ENCODE peak calls at places on chromosomes 3 and 15, in seven cellular contexts. P is NCI-H1105; Z is activated CD8-positive, alpha-beta T cell treated with anti-CD3 and anti-CD28 coated beads, Interleukin-2, amount 10 ng/mL, durations not matched to agents 7 days and 5 days; B is stimulated activated CD4-positive, alpha-beta T cell treated with anti-CD3 and anti-CD28 coated beads, Interleukin-2, amount 100 ng/mL, for 4 hours; N is activated T-helper 1 cell treated with Interleukin-2 at 50 U/mL for 16 hours; E is IMR-90; X is naive thymus-derived CD8-positive, alpha-beta T cell. V is an unnamed sample.

GRCh38 chr3:197355713-197356112 is 57.3 kb upstream of the DLG1 start:
- DNase-seq in P (no peak), Z (no peak), B (no peak), N (no peak), E (no peak), X (no peak), V (no peak)

GRCh38 chr15:64695571-64695992 is 79.8 kb downstream of the RBPMS2 start:
- DNase-seq in P (peak), Z (no peak), B (no peak), N (no peak), E (no peak), X (no peak), V (no peak)

GRCh38 chr3:52480768-52481715 is 14.1 kb upstream of the STAB1 start:
- DNase-seq in P (no peak), Z (no peak), B (no peak), N (no peak), E (no peak), X (no peak), V (no peak)

GRCh38 chr3:113166719-113167492 is 44.5 kb upstream of the BOC start:
- DNase-seq in P (peak), Z (no peak), B (no peak), N (no peak), E (peak), X (no peak), V (no peak)

GRCh38 chr3:16104161-16104560 is 70.3 kb upstream of the GALNT15 start:
- DNase-seq in P (no peak), Z (no peak), B (no peak), N (no peak), E (peak), X (no peak), V (no peak)

GRCh38 chr3:59408047-59408624 is 358.3 kb upstream of the CFAP20DC start:
- DNase-seq in P (no peak), Z (no peak), B (no peak), N (no peak), E (peak), X (no peak), V (no peak)

GRCh38 chr15:40902605-40903561 is 8.6 kb downstream of the VPS18 start:
- DNase-seq in P (no peak), Z (peak), B (no peak), N (no peak), E (no peak), X (no peak), V (no peak)

GRCh38 chr3:146589899-146590508 is 15.1 kb downstream of the PLSCR5 start:
- DNase-seq in P (peak), Z (peak), B (no peak), N (no peak), E (peak), X (no peak), V (no peak)

GRCh38 chr3:68007621-68008226 is 353.3 kb upstream of the SUCLG2 start:
- DNase-seq in P (no peak), Z (peak), B (no peak), N (peak), E (no peak), X (peak), V (peak)

GRCh38 chr3:125054436-125055164 is 1.2 kb downstream of the HEG1 start:
- DNase-seq in P (no peak), Z (peak), B (no peak), N (no peak), E (peak), X (no peak), V (peak)

GRCh38 chr15:26875476-26875850 is 8.6 kb downstream of the GABRA5 start:
- DNase-seq in P (no peak), Z (no peak), B (no peak), N (no peak), E (no peak), X (no peak), V (no peak)

GRCh38 chr3:130850044-130850797 is 43.7 kb upstream of the ATP2C1 start:
- DNase-seq in P (peak), Z (peak), B (peak), N (no peak), E (peak), X (no peak), V (no peak)

GRCh38 chr3:17678116-17678741 is 64.2 kb downstream of the TBC1D5 start:
- DNase-seq in P (no peak), Z (no peak), B (no peak), N (no peak), E (peak), X (no peak), V (no peak)

GRCh38 chr3:61545716-61546115 is 15.7 kb upstream of the PTPRG start:
- DNase-seq in P (no peak), Z (no peak), B (no peak), N (no peak), E (no peak), X (no peak), V (no peak)

GRCh38 chr15:35484231-35484945 is 61.6 kb downstream of the DPH6 start:
- DNase-seq in P (no peak), Z (no peak), B (no peak), N (no peak), E (no peak), X (no peak), V (no peak)

GRCh38 chr15:65909831-65910230 is 40.5 kb downstream of the RAB11A start:
- DNase-seq in P (no peak), Z (no peak), B (no peak), N (no peak), E (no peak), X (no peak), V (no peak)

GRCh38 chr3:89649431-89649830 is 542.0 kb downstream of the EPHA3 start:
- DNase-seq in P (no peak), Z (no peak), B (no peak), N (no peak), E (no peak), X (no peak), V (no peak)

GRCh38 chr15:100869151-100869999 is 10.3 kb upstream of the ALDH1A3 start:
- DNase-seq in P (no peak), Z (no peak), B (no peak), N (no peak), E (no peak), X (no peak), V (no peak)

GRCh38 chr3:125496701-125497100 is 23.3 kb downstream of the SNX4 start:
- DNase-seq in P (no peak), Z (no peak), B (no peak), N (no peak), E (no peak), X (no peak), V (no peak)

GRCh38 chr3:139295040-139295439 is 48.8 kb upstream of the MRPS22 start:
- DNase-seq in P (no peak), Z (no peak), B (no peak), N (no peak), E (no peak), X (no peak), V (no peak)

GRCh38 chr3:171867976-171868375 is 24.8 kb downstream of the TMEM212 start:
- DNase-seq in P (no peak), Z (no peak), B (no peak), N (no peak), E (no peak), X (no peak), V (no peak)

GRCh38 chr3:194689493-194689901 is 3.8 kb downstream of the FAM43A start:
- DNase-seq in P (no peak), Z (no peak), B (no peak), N (no peak), E (peak), X (no peak), V (no peak)

GRCh38 chr3:86723433-86723832 is 267.5 kb downstream of the VGLL3 start:
- DNase-seq in P (no peak), Z (no peak), B (no peak), N (no peak), E (no peak), X (no peak), V (no peak)

GRCh38 chr3:38843898-38844297 is 27.9 kb upstream of the SCN10A start:
- DNase-seq in P (no peak), Z (peak), B (no peak), N (no peak), E (peak), X (no peak), V (no peak)

GRCh38 chr15:42065008-42065407 is 29.4 kb downstream of the PLA2G4D start:
- DNase-seq in P (peak), Z (no peak), B (no peak), N (no peak), E (no peak), X (no peak), V (no peak)

GRCh38 chr3:169171739-169172138 is 491.8 kb downstream of the MECOM start:
- DNase-seq in P (no peak), Z (no peak), B (no peak), N (no peak), E (no peak), X (no peak), V (no peak)

GRCh38 chr3:123036352-123037014 is 8.9 kb upstream of the SEMA5B start:
- DNase-seq in P (no peak), Z (no peak), B (no peak), N (no peak), E (peak), X (no peak), V (no peak)